ENCODE peak calls at places on chromosomes 16 and 17, in seven cellular contexts. C is stimulated activated CD4-positive, alpha-beta T cell treated with anti-CD3 and anti-CD28 coated beads, Interleukin-4, amount 100 ng/mL, for 24 hours; V is NCI-H1417; Z is progenitor cell of endocrine pancreas; O is choroid plexus epithelial cell; K is stimulated activated CD8-positive, alpha-beta memory T cell treated with anti-CD3 and anti-CD28 coated beads, Interleukin-15, amount 100 ng/mL, for 24 hours; L is hypothalamus. X is an unnamed sample.

GRCh38 chr17:80253631-80254395 is 6.8 kb upstream of the RNF213 start:
- DNase-seq in L (no peak), Z (no peak), V (no peak), C (no peak), O (no peak), K (no peak), X (no peak)

GRCh38 chr17:38561416-38562214 is 44.1 kb downstream of the SRCIN1 start:
- DNase-seq in L (no peak), O (no peak), V (no peak), K (no peak), C (no peak), Z (no peak), X (no peak)

GRCh38 chr16:53282975-53283946 is 151.0 kb upstream of the RBL2 start:
- DNase-seq in O (peak), L (no peak), Z (no peak), V (peak), C (no peak), K (no peak), X (peak)

GRCh38 chr17:58329035-58329807 is 626 bp upstream of the TSPOAP1 start:
- DNase-seq in Z (no peak), V (no peak), L (no peak), O (no peak), C (peak), K (peak), X (no peak)

GRCh38 chr17:17921192-17922082 is 50.8 kb downstream of the TOM1L2 start:
- DNase-seq in L (no peak), V (no peak), K (no peak), O (peak), C (no peak), Z (no peak), X (no peak)

GRCh38 chr16:49731911-49732310 is 124.0 kb downstream of the ZNF423 start:
- DNase-seq in Z (no peak), K (no peak), V (no peak), O (no peak), L (no peak), C (no peak), X (no peak)

GRCh38 chr17:2124391-2124790 is 69.5 kb downstream of the HIC1 start:
- DNase-seq in L (no peak), K (no peak), Z (no peak), O (peak), C (no peak), V (no peak), X (no peak)

GRCh38 chr17:51263001-51263400 is 2.7 kb downstream of the UTP18 start:
- DNase-seq in C (no peak), O (peak), Z (no peak), V (no peak), K (no peak), L (no peak), X (no peak)

GRCh38 chr17:45828171-45829133 is 16.2 kb upstream of the SPPL2C start:
- DNase-seq in V (no peak), C (no peak), Z (no peak), O (peak), L (no peak), K (no peak), X (no peak)

GRCh38 chr17:69344939-69345338 is 18.0 kb upstream of the ABCA5 start:
- DNase-seq in C (no peak), K (no peak), V (no peak), O (peak), Z (no peak), L (no peak), X (no peak)

GRCh38 chr16:27439273-27440018 is 37.5 kb downstream of the IL21R start:
- DNase-seq in O (no peak), K (no peak), L (no peak), Z (no peak), V (no peak), C (no peak), X (no peak)

GRCh38 chr16:13873835-13874438 is 46.0 kb upstream of the ERCC4 start:
- DNase-seq in Z (no peak), O (peak), K (no peak), V (no peak), L (no peak), C (no peak), X (no peak)

GRCh38 chr16:56252835-56253234 is 61.5 kb downstream of the GNAO1 start:
- DNase-seq in L (no peak), Z (no peak), O (no peak), K (no peak), V (no peak), C (no peak), X (no peak)

GRCh38 chr17:19702231-19702641 is 14.1 kb downstream of the SLC47A2 start:
- DNase-seq in K (no peak), O (no peak), L (no peak), Z (no peak), V (no peak), C (no peak), X (no peak)

GRCh38 chr16:33877-34707 is 19.3 kb downstream of the POLR3K start:
- DNase-seq in L (no peak), Z (no peak), V (no peak), O (no peak), C (no peak), K (no peak), X (no peak)

GRCh38 chr16:52271088-52271487 is 275.9 kb downstream of the TOX3 start:
- DNase-seq in K (no peak), Z (no peak), O (no peak), L (no peak), V (peak), C (no peak), X (no peak)

GRCh38 chr17:9669551-9670008 is 24.3 kb downstream of the USP43 start:
- DNase-seq in C (no peak), K (no peak), L (no peak), V (no peak), Z (no peak), O (no peak), X (no peak)

GRCh38 chr16:75244844-75245758 is 6.3 kb downstream of the BCAR1 start:
- DNase-seq in Z (no peak), O (peak), K (no peak), V (no peak), L (peak), C (no peak), X (no peak)

GRCh38 chr16:89581045-89581695 is 5.6 kb downstream of the CPNE7 start:
- DNase-seq in L (no peak), Z (no peak), V (no peak), O (peak), C (no peak), K (no peak), X (no peak)

GRCh38 chr16:51243836-51244483 is 92.9 kb upstream of the SALL1 start:
- DNase-seq in Z (no peak), C (no peak), L (no peak), K (no peak), V (no peak), O (no peak), X (no peak)

GRCh38 chr17:76515291-76515949 is 14.2 kb upstream of the RHBDF2 start:
- DNase-seq in O (peak), Z (no peak), V (no peak), K (peak), L (no peak), C (peak), X (no peak)

GRCh38 chr16:17970366-17970765 is 366.2 kb downstream of the NPIPA8 start:
- DNase-seq in V (no peak), L (no peak), C (no peak), K (no peak), Z (no peak), O (no peak), X (no peak)

GRCh38 chr17:68832140-68832871 is 122.9 kb downstream of the ABCA8 start:
- DNase-seq in L (no peak), C (no peak), Z (no peak), O (no peak), K (no peak), V (no peak), X (no peak)

GRCh38 chr17:7676533-7676932 is 10.8 kb downstream of the TP53 start:
- DNase-seq in L (no peak), Z (no peak), K (no peak), V (no peak), C (no peak), O (peak), X (no peak)

X was measured in DMS153.